ENCODE peak calls at places on chromosome 10, in nine cellular contexts. H is activated CD4-positive, alpha-beta T cell treated with anti-CD3 and anti-CD28 coated beads for 48 hours; S is GM23338; F is NCI-H1092 treated with DMSO at 0.1 percent for 48 hours; A is SHP77 treated with DMSO at 0.1 percent for 48 hours; C is Daoy; V is stimulated activated CD4-positive, alpha-beta T cell treated with anti-CD3 and anti-CD28 coated beads, Interleukin-2, amount 100 ng/mL, for 48 hours; N is Calu3; Q is HEK293T. R is an unnamed sample.

GRCh38 chr10:114638874-114639625 is 19.0 kb downstream of the ABLIM1 start:
- DNase-seq in H (no peak), S (no peak), F (no peak), A (no peak), C (peak; percentile 91), V (no peak), N (no peak), Q (no peak), R (no peak)

GRCh38 chr10:26743091-26743490 is 45.6 kb downstream of the PDSS1 start:
- DNase-seq in H (no peak), S (no peak), F (no peak), A (no peak), C (no peak), V (no peak), N (no peak), Q (no peak), R (peak; percentile 59)

GRCh38 chr10:65358565-65358964 is 1567.3 kb upstream of the LRRTM3 start:
- DNase-seq in H (no peak), S (peak; percentile 65), F (no peak), A (no peak), C (no peak), V (no peak), N (peak; percentile 46), Q (peak; percentile 13), R (peak; percentile 19)

GRCh38 chr10:65565246-65565645 is 1360.6 kb upstream of the LRRTM3 start:
- DNase-seq in H (no peak), S (no peak), F (no peak), A (no peak), C (no peak), V (no peak), N (no peak), Q (no peak), R (no peak)

GRCh38 chr10:129780901-129781795 is 182.9 kb downstream of the EBF3 start:
- DNase-seq in H (no peak), S (no peak), F (no peak), A (no peak), C (no peak), V (no peak), N (no peak), Q (no peak), R (no peak)

GRCh38 chr10:77846718-77847311 is 79.7 kb downstream of the DLG5 start:
- DNase-seq in H (peak; percentile 77), S (peak; percentile 89), F (peak; percentile 50), A (no peak), C (peak; percentile 75), V (peak; percentile 73), N (peak; percentile 91), Q (peak; percentile 84), R (peak; percentile 54)

GRCh38 chr10:77553966-77554365 is 83.6 kb downstream of the KCNMA1 start:
- DNase-seq in H (no peak), S (no peak), F (no peak), A (no peak), C (no peak), V (no peak), N (no peak), Q (no peak), R (peak; percentile 29)

GRCh38 chr10:88672041-88672440 is 7.8 kb downstream of the LIPF start:
- DNase-seq in H (no peak), S (no peak), F (no peak), A (no peak), C (peak; percentile 15), V (no peak), N (no peak), Q (no peak), R (no peak)

GRCh38 chr10:110481948-110482347 is 15.8 kb upstream of the DUSP5 start:
- DNase-seq in H (no peak), S (no peak), F (no peak), A (no peak), C (no peak), V (no peak), N (no peak), Q (no peak), R (no peak)

R was measured in bronchial epithelial cell.